ENCODE peak calls at places on chromosomes 4 and X, in seven cellular contexts. P is Panc1, L is Caco-2, X is GM12878, G is fibroblast of lung, B is lung, Q is astrocyte of the spinal cord. R is an unnamed sample.
A peak's percentile ranks its signal among the peaks of the same experiment; 100 is the strongest.

GRCh38 chrX:56429581-56429980 is 133.8 kb upstream of the UBQLN2 start:
- DNase-seq in P (no peak), L (no peak), X (no peak), G (no peak), B (no peak), Q (no peak), R (no peak)

GRCh38 chr4:80235451-80235850 is 31.0 kb upstream of the FGF5 start:
- DNase-seq in P (peak; percentile 36), L (no peak), X (no peak), G (peak; percentile 75), B (no peak), Q (peak; percentile 58), R (no peak)

GRCh38 chr4:83362492-83363329 is 28.1 kb upstream of the HPSE start:
- DNase-seq in P (no peak), L (peak; percentile 13), X (no peak), G (peak; percentile 55), B (no peak), Q (peak; percentile 43), R (peak; percentile 29)

GRCh38 chrX:35919536-35920309 is at the start of gene CFAP47:
- DNase-seq in P (no peak), L (no peak), X (no peak), G (no peak), B (peak; percentile 36), Q (peak; percentile 1), R (no peak)

GRCh38 chrX:153333271-153333670 is 682 bp upstream of the ZNF275 start:
- DNase-seq in P (no peak), L (no peak), X (no peak), G (peak; percentile 39), B (no peak), Q (peak; percentile 20), R (no peak)

GRCh38 chr4:38235338-38235737 is 275.1 kb downstream of the PTTG2 start:
- DNase-seq in P (no peak), L (no peak), X (no peak), G (no peak), B (no peak), Q (no peak), R (no peak)

GRCh38 chrX:48617542-48618340 is 20.4 kb downstream of the WDR13 start:
- DNase-seq in P (no peak), L (no peak), X (no peak), G (peak; percentile 24), B (no peak), Q (peak; percentile 45), R (no peak)

GRCh38 chrX:45295587-45295986 is 94.9 kb upstream of the DIPK2B start:
- DNase-seq in P (no peak), L (peak; percentile 47), X (no peak), G (peak; percentile 67), B (no peak), Q (peak; percentile 50), R (peak; percentile 19)

GRCh38 chrX:40176979-40177430 is 79.2 kb upstream of the BCOR start:
- DNase-seq in P (no peak), L (peak; percentile 53), X (no peak), G (peak; percentile 29), B (no peak), Q (no peak), R (no peak)

GRCh38 chr4:17613761-17614415 is 553 bp upstream of the MED28 start:
- DNase-seq in P (peak; percentile 28), L (no peak), X (no peak), G (peak; percentile 82), B (peak; percentile 37), Q (no peak), R (peak; percentile 31)

GRCh38 chr4:7653510-7654414 is 219.0 kb upstream of the PSAPL1 start:
- DNase-seq in P (no peak), L (no peak), X (no peak), G (peak; percentile 44), B (no peak), Q (no peak), R (no peak)

GRCh38 chrX:40877869-40878268 is 142.5 kb upstream of the MED14 start:
- DNase-seq in P (no peak), L (peak; percentile 2), X (no peak), G (peak; percentile 15), B (no peak), Q (peak; percentile 32), R (no peak)

GRCh38 chr4:1057403-1057745 is 45.9 kb downstream of the FGFRL1 start:
- DNase-seq in P (no peak), L (no peak), X (no peak), G (no peak), B (no peak), Q (no peak), R (no peak)

GRCh38 chrX:107823456-107823855 is 2.2 kb upstream of the MID2 start:
- DNase-seq in P (no peak), L (no peak), X (no peak), G (peak; percentile 83), B (no peak), Q (peak; percentile 49), R (no peak)

GRCh38 chrX:5916945-5917344 is 311.7 kb downstream of the NLGN4X start:
- DNase-seq in P (no peak), L (no peak), X (no peak), G (no peak), B (no peak), Q (no peak), R (no peak)

GRCh38 chr4:155025762-155026457 is 182.5 kb upstream of the NPY2R start:
- DNase-seq in P (no peak), L (peak; percentile 53), X (no peak), G (peak; percentile 13), B (peak; percentile 31), Q (peak; percentile 33), R (no peak)

GRCh38 chr4:182297659-182298058 is 54.5 kb downstream of the TENM3 start:
- DNase-seq in P (no peak), L (no peak), X (no peak), G (peak; percentile 84), B (no peak), Q (peak; percentile 58), R (no peak)

GRCh38 chrX:3370656-3371055 is 24.2 kb upstream of the MXRA5 start:
- DNase-seq in P (no peak), L (no peak), X (no peak), G (no peak), B (no peak), Q (no peak), R (no peak)

GRCh38 chr4:26557164-26557563 is 26.7 kb upstream of the TBC1D19 start:
- DNase-seq in P (no peak), L (no peak), X (no peak), G (peak; percentile 98), B (peak; percentile 42), Q (peak; percentile 97), R (peak; percentile 51)

GRCh38 chrX:124223524-124223923 is 108.9 kb upstream of the TEX13D start:
- DNase-seq in P (no peak), L (no peak), X (no peak), G (no peak), B (no peak), Q (no peak), R (no peak)
- H3K4me3 ChIP-seq in P (no peak overlapping the region), L (no peak overlapping the region), X (no peak overlapping the region), G (no peak overlapping the region), B (no peak overlapping the region), Q (no peak overlapping the region), R (no peak overlapping the region)

GRCh38 chr4:153788064-153788418 is 842 bp downstream of the SFRP2 start:
- DNase-seq in P (no peak), L (no peak), X (no peak), G (no peak), B (no peak), Q (no peak), R (no peak)

GRCh38 chr4:153784300-153784699 is 4.6 kb downstream of the SFRP2 start:
- DNase-seq in P (no peak), L (no peak), X (no peak), G (no peak), B (no peak), Q (no peak), R (no peak)

GRCh38 chr4:153788419-153789276 is at the start of gene SFRP2:
- DNase-seq in P (no peak), L (no peak), X (no peak), G (no peak), B (no peak), Q (no peak), R (no peak)

GRCh38 chr4:153787156-153787555 is 1.7 kb downstream of the SFRP2 start:
- DNase-seq in P (no peak), L (no peak), X (no peak), G (no peak), B (no peak), Q (no peak), R (no peak)

DNA sequence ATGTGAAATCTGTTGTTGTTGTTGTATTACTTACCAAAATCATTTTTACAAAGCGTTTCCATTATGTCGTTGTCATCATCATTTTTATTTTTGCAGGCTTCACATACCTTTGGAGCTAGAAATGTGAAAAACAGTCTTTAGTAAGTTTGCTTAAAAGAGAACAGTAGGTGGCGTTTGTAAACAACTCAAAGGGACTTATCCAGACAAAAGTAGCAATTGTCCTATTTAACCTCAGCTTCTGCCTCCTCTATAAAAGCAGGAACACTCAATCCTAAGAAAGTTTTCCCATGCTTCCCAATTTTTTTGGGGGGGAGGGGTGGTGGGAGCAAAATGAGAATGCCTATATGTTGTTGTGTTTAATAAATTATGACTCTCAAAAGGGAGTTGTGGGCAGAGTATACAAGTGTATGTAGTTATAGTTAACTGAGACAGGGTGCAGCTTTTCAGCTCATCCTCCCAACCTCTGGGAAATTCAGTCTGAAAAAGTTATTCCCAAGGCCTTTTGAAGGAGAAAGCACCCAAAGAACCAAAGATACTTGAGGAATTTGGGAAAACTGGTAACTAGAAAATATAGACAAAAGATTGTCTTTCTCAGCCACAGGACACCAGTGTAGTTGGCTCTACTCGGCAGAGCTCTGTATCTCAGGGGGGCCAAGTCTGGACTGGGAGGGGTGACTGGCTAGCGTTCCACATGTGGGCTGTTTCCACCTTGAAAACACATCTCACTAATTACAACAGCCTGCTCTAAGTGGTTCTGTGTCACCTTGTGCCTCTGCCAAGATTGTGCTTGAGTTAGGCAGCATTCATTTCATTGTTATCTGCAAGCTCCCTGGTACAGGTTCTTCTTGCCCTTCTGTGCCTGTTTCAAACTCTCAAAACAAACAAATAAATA is 2.8 kb downstream of the SFRP2 start:
- DNase-seq in P (peak; percentile 10), L (no peak), X (no peak), G (peak; percentile 23), B (no peak), Q (peak; percentile 49), R (no peak)
- TF ChIP-seq CTCF in P (peak; percentile 45), L (peak; percentile 37), X (peak; percentile 52), G (peak; percentile 24), B (no peak), Q (peak; percentile 41), R (peak; percentile 44)

DNA sequence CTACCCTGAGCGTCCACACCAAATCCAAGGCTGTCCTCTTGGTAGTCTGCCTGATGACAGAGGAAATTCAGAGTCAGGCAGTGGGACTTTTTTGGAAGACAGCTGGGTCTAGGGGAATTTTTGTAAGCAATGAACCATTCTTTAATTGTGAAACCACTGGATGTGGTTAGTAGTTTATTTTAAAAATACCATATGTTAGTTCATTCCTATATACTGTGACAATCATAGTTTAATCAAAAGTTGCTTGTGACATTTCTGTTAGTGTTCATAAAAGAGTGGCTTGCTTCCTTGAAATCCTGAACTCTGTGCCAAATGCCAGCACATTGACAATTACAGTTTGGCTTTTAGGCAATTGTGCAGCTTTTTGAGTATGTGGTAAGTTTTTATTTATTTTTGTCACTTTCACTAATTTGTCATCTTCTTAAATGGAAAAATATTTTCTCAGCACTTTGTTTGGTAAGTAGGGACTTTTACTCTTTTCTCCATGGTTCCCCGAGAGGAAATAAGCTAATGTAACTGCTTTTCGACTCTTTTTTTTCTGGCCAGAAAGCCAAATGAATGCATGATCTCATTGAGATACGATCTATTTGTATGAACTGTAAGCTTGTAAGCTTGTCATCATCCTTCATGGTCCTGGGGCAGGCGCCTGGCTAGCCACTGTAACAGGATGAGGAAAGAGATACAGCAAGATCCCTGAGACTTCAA is 72.6 kb upstream of the SLC4A4 start:
- DNase-seq in P (no peak), L (no peak), X (peak; percentile 21), G (peak; percentile 94), B (no peak), Q (peak; percentile 77), R (no peak)
- H3K4me3 ChIP-seq in P (no peak overlapping the region), L (no peak overlapping the region), X (no peak overlapping the region), G (no peak overlapping the region), B (no peak overlapping the region), Q (no peak overlapping the region), R (no peak overlapping the region)

GRCh38 chrX:83759872-83760271 is 101.1 kb upstream of the CYLC1 start:
- DNase-seq in P (no peak), L (no peak), X (no peak), G (peak; percentile 0), B (no peak), Q (no peak), R (no peak)
- TF ChIP-seq CTCF in P (peak; percentile 57), L (peak; percentile 37), X (peak; percentile 54), G (no peak), B (no peak), Q (peak; percentile 24), R (no peak)

R was measured in HFF-Myc.